ENCODE peak calls at places on chromosome 19, in ten cellular contexts. Z, R, U, Q, M, Y, J, C, K and S are unnamed samples. For H3K4me1, the result is how much of the 10 kb centered on the place peaks cover.

GRCh38 chr19:5048091-5048726 is 79.3 kb downstream of the KDM4B start:
- DNase-seq in K (peak), M (no peak), J (peak), R (peak), U (peak), C (peak), Y (peak), Q (peak), Z (peak), S (peak)

GRCh38 chr19:18697680-18698079 is 14.2 kb downstream of the CRTC1 start:
- DNase-seq in R (no peak), Z (no peak), M (no peak), K (peak), J (peak), Q (peak), Y (no peak), C (no peak), U (no peak), S (peak)

GRCh38 chr19:35712529-35712909 is 5.3 kb upstream of the KMT2B start:
- DNase-seq in K (no peak), Z (no peak), R (no peak), M (no peak), Y (no peak), U (no peak), C (no peak), Q (no peak), J (no peak), S (no peak)

GRCh38 chr19:33032218-33032781 is 32.4 kb downstream of the RHPN2 start:
- DNase-seq in Z (peak), C (no peak), J (no peak), M (no peak), U (no peak), Q (peak), K (no peak), Y (no peak), R (no peak), S (peak)

GRCh38 chr19:16470911-16471811 is 609 bp downstream of the EPS15L1 start:
- DNase-seq in J (no peak), U (peak), Z (no peak), K (peak), R (no peak), C (peak), M (no peak), Y (peak), Q (peak), S (peak)

GRCh38 chr19:54178581-54179261 is 5.8 kb upstream of the TMC4 start:
- DNase-seq in R (no peak), Q (no peak), K (peak), Z (no peak), C (no peak), M (no peak), Y (no peak), J (peak), U (no peak), S (peak)

GRCh38 chr19:51742736-51743288 is 8.9 kb downstream of the FPR1 start:
- DNase-seq in M (no peak), J (no peak), Z (no peak), C (no peak), Q (no peak), K (no peak), R (no peak), U (no peak), Y (peak), S (peak)

GRCh38 chr19:55602104-55603001 is 2.3 kb downstream of the ZNF524 start:
- DNase-seq in C (no peak), U (no peak), M (no peak), R (no peak), J (no peak), Z (no peak), Q (no peak), Y (no peak), K (no peak), S (peak)

GRCh38 chr19:10270180-10270615 is 722 bp upstream of the ICAM1 start:
- DNase-seq in Y (no peak), U (peak), Q (peak), C (no peak), M (no peak), J (peak), R (peak), K (peak), Z (no peak), S (peak)

GRCh38 chr19:4707956-4708650 is 15.5 kb downstream of the DPP9 start:
- DNase-seq in Z (no peak), K (peak), U (no peak), Y (peak), R (peak), J (peak), M (no peak), C (peak), Q (peak), S (peak)

GRCh38 chr19:49468746-49469447 is 5.1 kb upstream of the FLT3LG start:
- DNase-seq in Y (no peak), U (peak), M (peak), C (peak), Z (peak), J (peak), Q (peak), K (no peak), R (no peak), S (peak)

GRCh38 chr19:38529610-38530009 is 88.1 kb downstream of the MAP4K1 start:
- DNase-seq in M (no peak), R (no peak), J (no peak), U (no peak), K (no peak), Z (no peak), C (no peak), Y (no peak), Q (no peak), S (no peak)

GRCh38 chr19:13817018-13817614 is 21.9 kb downstream of the ZSWIM4 start:
- DNase-seq in Y (no peak), U (no peak), R (no peak), K (peak), J (peak), C (no peak), M (no peak), Q (peak), Z (peak), S (peak)

GRCh38 chr19:56116606-56117005 is 4.5 kb downstream of the ZNF787 start:
- DNase-seq in R (no peak), J (no peak), C (no peak), Y (no peak), M (no peak), Z (no peak), K (no peak), U (no peak), Q (no peak), S (peak)

GRCh38 chr19:6039541-6040225 is 61.7 kb upstream of the RANBP3 start:
- DNase-seq in J (no peak), Z (no peak), U (no peak), Y (no peak), C (no peak), K (no peak), M (no peak), R (peak), Q (no peak), S (no peak)

GRCh38 chr19:53037101-53038097 is 7.1 kb upstream of the ERVV-2 start:
- DNase-seq in M (no peak), Q (no peak), Y (peak), C (peak), Z (no peak), U (no peak), K (peak), J (no peak), R (peak), S (peak)

GRCh38 chr19:2841858-2842574 is 741 bp downstream of the ZNF555 start:
- DNase-seq in Z (no peak), Q (peak), R (no peak), Y (no peak), U (no peak), K (no peak), C (peak), M (no peak), J (no peak), S (peak)

GRCh38 chr19:53511933-53512374 is 26.0 kb upstream of the ZNF331 start:
- DNase-seq in Y (peak), Q (peak), C (peak), M (no peak), J (peak), R (peak), U (peak), K (peak), Z (peak), S (peak)

GRCh38 chr19:33236696-33237390 is 11.2 kb upstream of the SLC7A10 start:
- DNase-seq in K (no peak), Z (no peak), Q (no peak), M (no peak), J (no peak), Y (no peak), R (no peak), U (no peak), C (no peak), S (no peak)

GRCh38 chr19:50711805-50712204 is 7.8 kb downstream of the SHANK1 start:
- DNase-seq in J (no peak), Q (no peak), K (no peak), M (no peak), Y (no peak), U (no peak), R (no peak), C (no peak), Z (no peak), S (peak)

GRCh38 chr19:6032827-6033226 is 54.9 kb upstream of the RANBP3 start:
- DNase-seq in M (no peak), K (no peak), R (peak), C (no peak), Y (no peak), J (no peak), Q (no peak), U (no peak), Z (no peak), S (no peak)

GRCh38 chr19:56170261-56170660 is 5.5 kb upstream of the GALP start:
- DNase-seq in R (peak), C (no peak), M (no peak), Q (no peak), J (no peak), K (peak), U (no peak), Y (peak), Z (peak), S (no peak)

GRCh38 chr19:11293468-11294389 is 2.2 kb upstream of the TSPAN16 start:
- DNase-seq in Y (peak), C (peak), R (peak), Z (peak), M (peak), J (peak), U (peak), Q (peak), K (peak), S (peak)

GRCh38 chr19:50001158-50001557 is 24.0 kb downstream of the VRK3 start:
- DNase-seq in K (no peak), Z (no peak), R (no peak), C (no peak), J (no peak), U (no peak), Y (no peak), Q (no peak), M (no peak), S (no peak)

GRCh38 chr19:5216141-5216847 is 124.3 kb downstream of the PTPRS start:
- DNase-seq in Y (no peak), C (no peak), Z (no peak), K (no peak), J (no peak), U (no peak), Q (no peak), R (no peak), M (no peak), S (peak)

GRCh38 chr19:33175886-33176669 is 18.1 kb upstream of the LRP3 start:
- DNase-seq in Z (peak), K (no peak), Y (peak), U (peak), M (peak), C (peak), Q (no peak), J (no peak), R (no peak), S (peak)

DNA sequence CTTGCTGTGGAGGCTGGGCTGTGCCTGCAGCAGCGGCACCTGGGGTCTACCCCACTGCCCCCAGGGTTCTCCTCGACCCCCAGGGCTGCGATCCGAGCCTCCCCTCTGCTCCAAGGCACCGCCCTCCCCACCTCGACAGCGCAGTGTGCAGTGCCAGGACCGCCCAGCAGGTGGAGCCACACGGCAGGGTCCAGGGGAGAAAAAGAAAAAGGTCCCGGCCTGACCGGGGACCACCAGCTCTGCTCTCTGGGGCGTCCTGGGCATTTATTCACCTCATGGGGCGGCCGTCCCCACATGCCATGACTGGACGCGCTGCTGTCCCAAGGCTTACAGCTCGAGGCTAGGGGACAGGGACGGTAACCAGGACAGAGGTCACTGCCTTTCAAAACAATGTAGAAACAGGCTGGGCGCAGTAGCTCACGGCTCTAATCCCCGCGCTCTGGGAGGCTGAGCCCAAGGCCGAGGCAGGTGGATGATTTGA is 10.6 kb downstream of the REXO1 start:
- DNase-seq in M (no peak), Y (no peak), K (peak), Q (peak), U (no peak), Z (no peak), J (peak), C (peak), R (peak), S (peak)
- H3K4me1 ChIP-seq in M (half or more), Y (under half), K (half or more), Q (under half), U (under half), Z (under half), J (under half), C (under half), R (half or more), S (under half)

GRCh38 chr19:44741841-44742352 is 6.6 kb upstream of the BCL3 start:
- DNase-seq in M (peak), Q (peak), Y (peak), U (peak), R (peak), K (peak), J (peak), Z (peak), C (peak), S (peak)
- H3K4me1 ChIP-seq in M (half or more), Q (half or more), Y (under half), U (under half), R (half or more), K (half or more), J (half or more), Z (half or more), C (under half), S (half or more)

GRCh38 chr19:40717325-40717879 is 490 bp downstream of the ITPKC start:
- DNase-seq in Q (no peak), U (no peak), M (no peak), Y (no peak), R (peak), C (no peak), K (peak), Z (peak), J (no peak), S (no peak)
- H3K4me1 ChIP-seq in Q (under half), U (under half), M (half or more), Y (under half), R (half or more), C (under half), K (half or more), Z (under half), J (under half), S (half or more)

DNA sequence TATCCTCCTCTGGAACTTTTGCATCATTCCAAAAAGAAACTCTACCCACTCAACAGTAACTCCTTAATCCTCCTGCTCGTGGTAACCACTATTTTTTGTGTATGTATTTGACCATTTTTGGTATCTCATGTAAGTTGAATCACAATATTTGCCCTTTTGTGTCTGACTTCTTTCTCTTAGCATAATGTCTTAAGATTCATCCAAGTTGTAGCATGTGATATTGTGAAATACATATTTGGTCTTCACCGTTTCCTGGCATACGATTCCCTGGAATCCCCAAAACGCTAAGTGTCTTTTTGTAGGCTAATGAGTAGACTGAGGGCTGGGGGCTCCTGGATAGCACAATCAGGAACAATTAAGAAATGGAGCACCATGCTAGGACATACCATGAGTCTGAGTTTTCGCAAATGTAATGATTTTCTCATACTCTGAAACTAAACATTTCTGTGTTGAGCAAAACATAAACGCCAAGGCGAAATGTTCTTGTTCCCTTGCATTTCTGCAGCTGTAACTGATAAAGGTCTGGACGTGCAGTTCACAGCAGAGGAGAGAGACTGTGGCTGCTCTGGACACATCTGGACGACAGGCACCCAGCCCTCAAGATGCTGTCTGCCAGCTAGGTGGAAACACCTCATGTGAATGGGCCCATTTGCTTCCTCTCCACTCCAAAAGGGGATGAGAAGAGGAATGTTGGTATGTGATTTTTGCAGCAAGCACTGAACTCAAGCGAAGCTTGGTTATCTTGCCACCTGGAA is 38.4 kb downstream of the BRD4 start:
- DNase-seq in M (no peak), Z (no peak), Y (no peak), K (no peak), J (no peak), C (peak), U (no peak), Q (no peak), R (no peak), S (peak)
- H3K4me1 ChIP-seq in M (half or more), Z (half or more), Y (half or more), K (half or more), J (half or more), C (half or more), U (under half), Q (half or more), R (half or more), S (half or more)

GRCh38 chr19:30672926-30673325 is 300.7 kb downstream of the ZNF536 start:
- DNase-seq in U (peak), C (no peak), K (no peak), R (no peak), J (peak), M (no peak), Q (no peak), Z (no peak), Y (no peak), S (no peak)

GRCh38 chr19:30675086-30675485 is 302.9 kb downstream of the ZNF536 start:
- DNase-seq in R (no peak), Z (no peak), C (no peak), M (no peak), K (no peak), J (no peak), Y (no peak), Q (no peak), U (no peak), S (no peak)

GRCh38 chr19:30676990-30677679 is 305.0 kb downstream of the ZNF536 start:
- DNase-seq in U (peak), Y (no peak), Z (no peak), Q (no peak), K (no peak), C (no peak), R (no peak), M (no peak), J (no peak), S (no peak)

GRCh38 chr19:30673336-30673735 is 301.2 kb downstream of the ZNF536 start:
- DNase-seq in U (peak), Q (no peak), J (peak), Z (no peak), Y (no peak), M (no peak), R (no peak), K (no peak), C (no peak), S (no peak)

DNA sequence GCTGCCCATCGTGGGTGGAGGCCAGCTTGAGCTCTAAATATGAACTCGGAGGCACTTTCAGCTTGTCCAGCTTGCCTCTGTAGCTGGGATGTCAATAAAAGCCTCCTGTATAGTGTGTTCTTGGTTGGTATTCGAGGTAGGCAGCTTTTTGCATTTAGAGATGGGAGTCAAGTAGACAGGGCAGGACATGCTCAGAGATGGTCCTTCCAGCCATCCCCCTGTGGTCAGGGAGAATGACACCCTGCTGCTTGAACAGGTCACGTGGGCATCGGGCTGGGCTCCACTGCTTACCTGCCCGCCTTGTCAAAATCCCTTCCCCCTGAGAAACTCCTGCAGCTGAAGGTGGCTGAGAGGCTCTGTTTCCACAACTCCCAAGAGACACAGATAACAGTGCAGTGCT is 302.5 kb downstream of the ZNF536 start:
- DNase-seq in Z (no peak), Q (no peak), J (no peak), M (no peak), Y (no peak), U (peak), C (no peak), K (no peak), R (no peak), S (no peak)
- H3K4me1 ChIP-seq in Z (under half), Q (under half), J (under half), M (under half), Y (under half), U (under half), C (under half), K (under half), R (under half), S (under half)

GRCh38 chr19:39692822-39693221 is 11.5 kb upstream of the LGALS14 start:
- DNase-seq in Q (no peak), U (no peak), Y (no peak), K (no peak), J (no peak), C (no peak), Z (no peak), R (no peak), M (no peak), S (no peak)

GRCh38 chr19:39695759-39696158 is 8.5 kb upstream of the LGALS14 start:
- DNase-seq in R (no peak), Q (no peak), M (no peak), U (no peak), C (no peak), Z (no peak), Y (no peak), J (no peak), K (no peak), S (no peak)

GRCh38 chr19:39696418-39696817 is 7.9 kb upstream of the LGALS14 start:
- DNase-seq in Q (no peak), K (no peak), J (no peak), Y (peak), M (no peak), Z (no peak), C (no peak), U (no peak), R (no peak), S (no peak)

GRCh38 chr19:39701291-39701690 is 3.0 kb upstream of the LGALS14 start:
- DNase-seq in C (no peak), J (no peak), Z (no peak), U (no peak), K (no peak), R (no peak), Y (no peak), M (no peak), Q (no peak), S (no peak)

DNA sequence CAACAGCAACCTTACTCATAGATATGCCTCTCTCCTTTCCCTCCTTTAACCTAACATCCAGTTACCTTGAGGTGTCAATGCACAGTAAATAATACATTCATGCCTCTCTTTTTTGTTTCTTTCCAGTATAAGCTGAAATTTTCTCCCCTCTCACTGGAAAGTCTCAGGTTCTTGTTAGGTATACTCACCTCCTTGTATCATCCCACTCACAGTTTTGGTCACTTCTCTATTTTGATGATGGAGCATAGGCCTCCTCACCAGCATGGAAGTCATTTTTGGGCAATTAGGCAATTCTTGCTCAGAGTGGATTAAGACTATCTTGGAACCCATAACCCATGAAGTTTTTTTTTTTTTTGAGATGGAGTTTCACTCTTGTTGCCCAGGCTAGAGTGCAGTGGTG is 5.7 kb upstream of the LGALS14 start:
- DNase-seq in R (no peak), C (no peak), J (no peak), M (no peak), K (no peak), Y (no peak), Q (no peak), U (no peak), Z (no peak), S (no peak)
- H3K4me1 ChIP-seq in R (under half), C (under half), J (under half), M (under half), K (under half), Y (under half), Q (under half), U (under half), Z (under half), S (under half)